ENCODE peak calls at places on chromosomes 1 and 21, in four cellular contexts. D is K562, W is A549, U is HepG2. Z is an unnamed sample.

GRCh38 chr1:55052221-55053142 is 13.1 kb downstream of the PCSK9 start:
- DNase-seq in D (no peak), U (no peak), W (no peak), Z (no peak)

GRCh38 chr1:54849219-54850081 is 37.5 kb downstream of the DHCR24 start:
- DNase-seq in U (no peak), W (no peak), D (no peak), Z (no peak)

GRCh38 chr1:33221385-33221758 is 34.9 kb upstream of the ZNF362 start:
- DNase-seq in W (no peak), D (no peak), U (no peak), Z (no peak)

GRCh38 chr21:36079010-36079649 is 9.3 kb downstream of the CBR1 start:
- DNase-seq in W (no peak), U (no peak), D (peak; percentile 36), Z (no peak)

GRCh38 chr1:209486861-209487260 is 96.7 kb upstream of the CAMK1G start:
- DNase-seq in U (no peak), W (no peak), D (no peak), Z (no peak)

GRCh38 chr1:11301593-11301992 is 28.6 kb downstream of the UBIAD1 start:
- DNase-seq in W (no peak), U (no peak), D (no peak), Z (no peak)

GRCh38 chr1:100538935-100539835 is 1.2 kb downstream of the GPR88 start:
- DNase-seq in U (no peak), W (peak; percentile 7), D (no peak), Z (peak; percentile 41)

GRCh38 chr1:66526036-66526435 is 7.9 kb upstream of the SGIP1 start:
- DNase-seq in W (no peak), D (no peak), U (no peak), Z (no peak)

GRCh38 chr1:29703596-29703995 is 467.3 kb downstream of the PTPRU start:
- DNase-seq in D (peak; percentile 39), U (no peak), W (peak; percentile 49), Z (peak; percentile 43)

GRCh38 chr1:226597616-226598454 is 49.3 kb downstream of the STUM start:
- DNase-seq in U (no peak), W (no peak), D (no peak), Z (no peak)

GRCh38 chr1:26693557-26694184 is 2.1 kb upstream of the ARID1A start:
- DNase-seq in U (no peak), D (no peak), W (no peak), Z (no peak)

GRCh38 chr1:30409476-30410152 is 313.8 kb downstream of the MATN1 start:
- DNase-seq in D (no peak), U (no peak), W (no peak), Z (no peak)

GRCh38 chr21:42193131-42193671 is 25.7 kb upstream of the ABCG1 start:
- DNase-seq in W (no peak), D (no peak), U (no peak), Z (no peak)

GRCh38 chr1:99740141-99740540 is 26.3 kb downstream of the FRRS1 start:
- DNase-seq in D (no peak), W (no peak), U (no peak), Z (no peak)

GRCh38 chr1:151762941-151763921 is at the start of gene MRPL9:
- DNase-seq in D (peak; percentile 92), W (peak; percentile 79), U (peak; percentile 60), Z (peak; percentile 87)

GRCh38 chr1:225476538-225476988 is 48.7 kb upstream of the LBR start:
- DNase-seq in W (no peak), D (no peak), U (peak; percentile 34), Z (no peak)

GRCh38 chr1:213138391-213138790 is 87.3 kb downstream of the RPS6KC1 start:
- DNase-seq in W (no peak), U (peak; percentile 24), D (no peak), Z (no peak)

GRCh38 chr21:38925923-38926322 is 120.2 kb downstream of the ETS2 start:
- DNase-seq in U (no peak), D (no peak), W (no peak), Z (no peak)

GRCh38 chr1:94236630-94237290 is 624 bp downstream of the ARHGAP29 start:
- DNase-seq in D (no peak), W (peak; percentile 50), U (no peak), Z (peak; percentile 44)

GRCh38 chr1:94884101-94884875 is 42.6 kb downstream of the CNN3 start:
- DNase-seq in W (no peak), U (peak; percentile 71), D (no peak), Z (peak; percentile 71)

GRCh38 chr1:186536272-186536905 is 75.5 kb upstream of the PDC start:
- DNase-seq in U (no peak), D (no peak), W (no peak), Z (no peak)

GRCh38 chr1:234001817-234002216 is 97.3 kb downstream of the SLC35F3 start:
- DNase-seq in D (no peak), U (no peak), W (peak; percentile 13), Z (no peak)

GRCh38 chr1:96220644-96221043 is 500.9 kb upstream of the PTBP2 start:
- DNase-seq in U (no peak), D (no peak), W (no peak), Z (no peak)

GRCh38 chr1:109626682-109627408 is 7.2 kb downstream of the AMPD2 start:
- DNase-seq in D (no peak), U (no peak), W (no peak), Z (no peak)

GRCh38 chr21:14964658-14965057 is 100.1 kb downstream of the NRIP1 start:
- DNase-seq in W (no peak), U (no peak), D (no peak), Z (no peak)

GRCh38 chr1:152089014-152089674 is at the start of gene TCHHL1:
- DNase-seq in W (no peak), D (no peak), U (no peak), Z (no peak)

GRCh38 chr1:98398649-98399048 is 262.9 kb upstream of the SNX7 start:
- DNase-seq in W (no peak), D (no peak), U (no peak), Z (no peak)

GRCh38 chr1:56967900-56968832 is 2.4 kb upstream of the C8B start:
- DNase-seq in W (peak; percentile 11), U (peak; percentile 58), D (peak; percentile 72), Z (peak; percentile 85)

GRCh38 chr1:73859227-73859626 is 338.7 kb downstream of the LRRIQ3 start:
- DNase-seq in W (no peak), U (no peak), D (no peak), Z (no peak)
- TF ChIP-seq HMGXB4 in W (no peak), U (no peak), D (no peak), Z (no peak)

DNA sequence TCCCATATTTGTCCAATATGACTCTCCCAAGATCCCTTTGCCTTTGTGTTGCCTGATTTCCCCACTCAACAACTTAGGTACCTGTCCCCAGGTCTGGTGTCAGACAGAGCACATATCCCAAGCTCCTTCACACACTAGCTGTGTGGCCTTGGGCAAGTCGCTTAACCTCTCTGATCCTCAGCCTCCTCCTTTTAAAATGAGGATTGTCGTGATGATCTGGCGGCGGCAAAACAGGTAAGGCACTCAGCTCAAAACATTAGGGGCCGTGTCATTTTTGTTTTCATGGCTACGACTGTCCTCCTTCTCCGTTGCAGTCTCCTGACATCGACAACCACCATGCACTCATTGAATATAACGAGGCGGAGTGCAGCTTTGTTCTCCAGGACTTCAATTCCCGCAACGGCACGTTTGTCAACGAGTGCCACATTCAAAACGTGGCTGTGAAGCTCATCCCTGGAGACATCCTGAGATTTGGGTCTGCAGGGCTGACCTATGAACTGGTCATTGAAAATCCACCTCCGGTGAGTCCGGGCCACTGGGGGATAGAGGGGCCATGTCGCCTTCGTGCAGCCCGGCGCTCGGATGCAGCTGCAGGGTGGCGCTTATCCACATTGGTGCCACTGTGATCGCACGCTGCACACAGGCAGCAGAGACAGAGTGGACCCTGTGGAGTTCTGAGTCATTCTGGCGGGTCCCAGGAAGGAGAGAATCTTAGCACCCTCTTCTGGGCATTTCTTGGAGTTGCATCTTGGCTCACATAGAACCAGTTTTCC is 25.2 kb downstream of the FHAD1 start:
- DNase-seq in W (peak; percentile 71), U (peak; percentile 82), D (peak; percentile 77), Z (peak; percentile 69)
- TF ChIP-seq HMGXB4 in W (no peak), U (peak; percentile 66), D (no peak), Z (peak; percentile 59)

GRCh38 chr1:15939181-15940109 is 36.5 kb downstream of the ZBTB17 start:
- DNase-seq in W (peak; percentile 38), U (peak; percentile 61), D (no peak), Z (no peak)

GRCh38 chr1:15936025-15936424 is 39.9 kb downstream of the ZBTB17 start:
- DNase-seq in W (no peak), D (no peak), U (no peak), Z (no peak)

GRCh38 chr1:15937146-15937545 is 38.8 kb downstream of the ZBTB17 start:
- DNase-seq in D (no peak), W (no peak), U (no peak), Z (no peak)

GRCh38 chr1:15938628-15939161 is 37.2 kb downstream of the ZBTB17 start:
- DNase-seq in U (no peak), W (no peak), D (no peak), Z (no peak)

DNA sequence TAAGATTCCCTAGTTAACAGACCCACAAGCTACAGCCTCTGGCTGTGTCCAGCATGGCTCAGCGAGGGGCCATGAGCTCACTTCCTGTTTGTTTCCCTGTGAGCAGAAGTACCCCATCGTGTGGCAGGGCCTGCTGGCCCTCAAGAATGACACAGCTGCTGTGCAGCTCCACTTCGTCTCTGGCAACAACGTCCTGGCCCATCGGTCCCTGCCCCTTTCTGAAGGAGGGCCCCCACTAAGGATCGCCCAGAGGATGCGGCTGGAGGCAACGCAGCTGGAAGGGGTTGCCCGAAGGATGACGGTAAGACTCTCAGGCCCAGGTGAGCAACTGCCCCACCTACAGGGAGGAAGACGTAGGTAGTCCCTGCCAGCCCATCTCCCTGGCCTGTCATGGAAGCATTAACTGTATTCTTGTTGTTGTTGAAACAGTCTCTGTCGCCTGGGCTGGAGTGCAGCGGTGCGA is 38.2 kb downstream of the ZBTB17 start:
- DNase-seq in U (no peak), W (no peak), D (no peak), Z (peak; percentile 56)
- TF ChIP-seq HMGXB4 in U (no peak), W (no peak), D (no peak), Z (no peak)

DNA sequence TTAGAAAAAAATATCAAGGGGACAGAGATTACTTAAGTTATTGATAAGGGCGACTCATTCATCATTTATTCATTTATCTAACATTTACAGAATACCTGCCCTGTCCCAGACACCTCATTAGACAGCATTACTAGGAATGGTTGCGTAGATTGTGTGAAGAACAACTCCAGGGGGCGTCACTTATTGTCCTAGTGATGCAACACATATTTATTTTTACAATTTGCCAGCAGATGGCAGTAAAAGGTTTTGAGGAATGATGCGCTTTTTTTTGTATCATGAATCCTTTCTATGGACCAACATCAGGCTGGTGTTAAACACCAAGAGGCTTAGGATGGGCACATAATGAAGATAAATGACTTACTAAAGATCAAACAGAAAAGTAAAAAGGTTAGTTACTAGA is 5.5 kb downstream of the NCAM2 start:
- DNase-seq in U (peak; percentile 29), W (peak; percentile 16), D (peak; percentile 47), Z (peak; percentile 24)
- TF ChIP-seq HMGXB4 in U (no peak), W (no peak), D (no peak), Z (no peak)

DNA sequence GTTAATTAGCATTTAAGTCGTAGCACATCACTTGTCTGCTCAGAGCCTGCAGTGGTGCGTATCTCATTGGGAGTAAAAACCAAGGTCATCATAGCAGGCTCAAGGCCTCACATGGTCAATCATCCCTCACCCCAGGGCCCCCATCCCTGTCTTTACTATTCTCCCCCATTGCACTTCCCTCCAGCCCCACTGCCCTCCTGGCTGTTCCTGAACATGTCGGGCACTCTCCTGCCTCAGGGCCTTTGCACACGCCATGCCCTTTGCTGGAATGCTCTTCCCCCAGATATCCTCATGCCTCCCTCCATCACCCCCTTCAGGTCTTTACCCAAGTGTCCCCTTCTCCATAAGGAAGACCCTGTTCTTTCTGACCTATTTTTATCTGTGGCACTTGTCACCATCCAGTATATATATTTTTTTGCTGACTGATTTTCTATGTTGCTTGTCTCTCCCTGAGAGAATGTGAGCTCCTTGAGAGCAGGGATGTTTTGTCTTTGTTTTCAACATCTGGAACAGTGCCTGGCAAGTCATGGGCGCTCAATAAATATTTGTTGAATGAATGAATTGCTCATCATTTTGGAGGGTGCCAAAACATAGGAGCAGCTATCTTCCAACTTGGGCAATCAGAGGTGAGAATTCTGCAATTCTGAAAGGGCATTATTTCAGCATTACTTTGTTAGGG is 74.1 kb upstream of the POU3F1 start:
- DNase-seq in D (no peak), W (no peak), U (no peak), Z (no peak)
- TF ChIP-seq HMGXB4 in D (no peak), W (no peak), U (no peak), Z (no peak)